ENCODE peak calls at places on chromosomes 6 and 20, in five cellular contexts. O is dorsolateral prefrontal cortex; N is CD8-positive, alpha-beta T cell; L is heart right ventricle; W is CD4-positive, CD25-positive, alpha-beta regulatory T cell. K is an unnamed sample. For H3K27me3, the result is how much of the 10 kb centered on the place peaks cover.

GRCh38 chr6:148064406-148065134 is 278.1 kb upstream of the SASH1 start:
- DNase-seq in L (no peak), O (no peak), N (no peak), W (no peak), K (peak)

GRCh38 chr6:96939019-96939805 is 14.7 kb downstream of the KLHL32 start:
- DNase-seq in N (no peak), W (no peak), O (no peak), L (no peak), K (peak)

GRCh38 chr20:23117738-23118137 is 31.6 kb upstream of the CD93 start:
- DNase-seq in O (no peak), L (no peak), W (no peak), N (no peak), K (no peak)

GRCh38 chr6:36985963-36986703 is at the start of gene MTCH1:
- DNase-seq in W (peak), N (peak), L (peak), O (peak), K (peak)

GRCh38 chr6:6525948-6526347 is 62.6 kb upstream of the LY86 start:
- DNase-seq in O (no peak), W (no peak), L (no peak), N (no peak), K (no peak)

GRCh38 chr6:122033564-122034181 is 365.8 kb upstream of the HSF2 start:
- DNase-seq in O (no peak), W (no peak), N (no peak), L (no peak), K (peak)

GRCh38 chr6:149318581-149319286 is 1.2 kb downstream of the TAB2 start:
- DNase-seq in L (no peak), W (peak), N (peak), O (no peak), K (peak)

GRCh38 chr6:24922174-24922573 is 13.6 kb downstream of the RIPOR2 start:
- DNase-seq in W (no peak), L (no peak), O (no peak), N (no peak), K (no peak)

GRCh38 chr20:10864076-10864672 is 190.4 kb upstream of the JAG1 start:
- DNase-seq in N (no peak), L (peak), W (no peak), O (no peak), K (peak)

GRCh38 chr20:59192533-59192896 is 28.9 kb downstream of the ZNF831 start:
- DNase-seq in N (no peak), O (no peak), L (no peak), W (no peak), K (no peak)

GRCh38 chr6:128482642-128483041 is 37.8 kb downstream of the PTPRK start:
- DNase-seq in N (no peak), W (no peak), O (no peak), L (no peak), K (no peak)

GRCh38 chr6:4776493-4776966 is 326 bp downstream of the CDYL start:
- DNase-seq in L (peak), N (peak), O (no peak), W (no peak), K (peak)

GRCh38 chr20:37081717-37082289 is 14.0 kb downstream of the RBL1 start:
- DNase-seq in N (peak), O (no peak), L (no peak), W (peak), K (peak)

GRCh38 chr20:20412750-20413149 is 44.8 kb downstream of the INSM1 start:
- DNase-seq in N (no peak), L (no peak), O (no peak), W (no peak), K (no peak)

GRCh38 chr6:111482959-111483735 is at the start of gene REV3L:
- DNase-seq in N (peak), O (peak), L (peak), W (peak), K (peak)

GRCh38 chr6:56435754-56436153 is 188.4 kb upstream of the COL21A1 start:
- DNase-seq in N (no peak), O (no peak), W (no peak), L (no peak), K (no peak)

GRCh38 chr6:74735304-74735703 is 470.5 kb downstream of the COL12A1 start:
- DNase-seq in N (no peak), O (no peak), W (no peak), L (no peak), K (peak)

GRCh38 chr6:35489995-35490791 is 6.7 kb downstream of the TEAD3 start:
- DNase-seq in W (no peak), L (peak), N (no peak), O (no peak), K (peak)

GRCh38 chr6:101146389-101146788 is 247.1 kb upstream of the GRIK2 start:
- DNase-seq in W (no peak), L (no peak), N (no peak), O (no peak), K (peak)

GRCh38 chr6:134099770-134100169 is 47.3 kb upstream of the SLC2A12 start:
- DNase-seq in W (no peak), O (no peak), N (no peak), L (no peak), K (no peak)

GRCh38 chr6:109875973-109876372 is 102.1 kb upstream of the GPR6 start:
- DNase-seq in L (no peak), W (no peak), N (no peak), O (no peak), K (no peak)

GRCh38 chr20:22563062-22563965 is 21.1 kb downstream of the FOXA2 start:
- DNase-seq in N (no peak), W (no peak), O (no peak), L (no peak), K (no peak)

DNA sequence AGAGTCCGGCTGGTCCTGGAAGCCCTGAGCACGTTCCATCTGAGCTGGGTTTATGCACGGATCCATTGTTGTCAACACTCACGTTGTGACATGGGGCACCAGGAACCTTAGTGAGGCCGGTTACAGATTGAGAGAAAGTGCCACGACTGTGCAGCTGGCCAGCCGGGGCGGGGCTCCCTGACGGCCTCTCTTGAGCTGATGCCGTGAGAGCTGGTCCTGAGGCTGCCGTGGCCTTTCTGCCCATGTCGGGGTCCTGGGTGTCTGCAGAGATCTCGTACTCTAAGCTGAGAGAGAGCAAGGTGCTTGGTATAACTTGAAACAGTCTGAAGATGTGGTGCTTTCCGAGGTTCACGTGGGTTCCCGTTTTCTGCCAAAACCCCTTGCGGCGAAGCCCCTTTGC is 10.0 kb downstream of the CDH4 start:
- DNase-seq in W (no peak), O (no peak), N (no peak), L (no peak), K (no peak)
- H3K27me3 ChIP-seq in W (under half), O (under half), N (under half), L (half or more), K (under half)

DNA sequence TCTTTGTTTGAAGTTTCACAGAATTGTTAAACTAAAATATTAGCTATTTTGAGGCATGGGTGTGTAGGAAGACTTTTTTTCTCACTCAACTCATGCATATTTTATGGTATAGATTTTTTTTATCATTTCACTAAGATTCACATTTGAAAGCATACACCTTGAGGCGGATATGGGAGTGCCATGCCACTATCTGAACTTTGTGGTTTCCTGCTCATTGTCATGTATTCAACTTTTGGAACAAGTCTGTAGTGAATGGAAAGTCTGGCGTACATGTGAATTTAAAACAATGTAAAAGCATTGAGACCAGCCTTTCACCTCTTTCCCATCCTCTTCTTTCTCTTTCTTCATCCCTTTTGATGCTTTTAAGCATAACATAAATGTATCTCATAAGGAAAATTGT is 147.9 kb downstream of the TPBG start:
- DNase-seq in N (no peak), W (no peak), O (no peak), L (no peak), K (no peak)
- H3K27ac ChIP-seq in N (no peak), W (no peak), O (no peak), L (no peak), K (no peak)

GRCh38 chr20:43231829-43232228 is 42.1 kb upstream of the PTPRT start:
- DNase-seq in O (no peak), W (no peak), L (no peak), N (no peak), K (no peak)

GRCh38 chr20:43229696-43230095 is 40.0 kb upstream of the PTPRT start:
- DNase-seq in W (no peak), O (no peak), N (no peak), L (no peak), K (no peak)
- H3K27me3 ChIP-seq in W (under half), O (under half), N (under half), L (under half), K (under half)

GRCh38 chr6:139433647-139434419 is 59.4 kb upstream of the CITED2 start:
- DNase-seq in N (no peak), W (no peak), L (no peak), O (no peak), K (no peak)

GRCh38 chr6:139438775-139439174 is 64.3 kb upstream of the CITED2 start:
- DNase-seq in W (no peak), L (no peak), O (no peak), N (no peak), K (no peak)

GRCh38 chr6:139439278-139439813 is 64.9 kb upstream of the CITED2 start:
- DNase-seq in N (no peak), W (no peak), L (no peak), O (no peak), K (no peak)

GRCh38 chr6:139431602-139431956 is 57.1 kb upstream of the CITED2 start:
- DNase-seq in W (no peak), L (no peak), N (no peak), O (no peak), K (no peak)

GRCh38 chr6:139436521-139437348 is 62.3 kb upstream of the CITED2 start:
- DNase-seq in N (no peak), W (no peak), O (no peak), L (no peak), K (peak)
- H3K27ac ChIP-seq in N (no peak), W (no peak), O (no peak), L (no peak), K (no peak)

DNA sequence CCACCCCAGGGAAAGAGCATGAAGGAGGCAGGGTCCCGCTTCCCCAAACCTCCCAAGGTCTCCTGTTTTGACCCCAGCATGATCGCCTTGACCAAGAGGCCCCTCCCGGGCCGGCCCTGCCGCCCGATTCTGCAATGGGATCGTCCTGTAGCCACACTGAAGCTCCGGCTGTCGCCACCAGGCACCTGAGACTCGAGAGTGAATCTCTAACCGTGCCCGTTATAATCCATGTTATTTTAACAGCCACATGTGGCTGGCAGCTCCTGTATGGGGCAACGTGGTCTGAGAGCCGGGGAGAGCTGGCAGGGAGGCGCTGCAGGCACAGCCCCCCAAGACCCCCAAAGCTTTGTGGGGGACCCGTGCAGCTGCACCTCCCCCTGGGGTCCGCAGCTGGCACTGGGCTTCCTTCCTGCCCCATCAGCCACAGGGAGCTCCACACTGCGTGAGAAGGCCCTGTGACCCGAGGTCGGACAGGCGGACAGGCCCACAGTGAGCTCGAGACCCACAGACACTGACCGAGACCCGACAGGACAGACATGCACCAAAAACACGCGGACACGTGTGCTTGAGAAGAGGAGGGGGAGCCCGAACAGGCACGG is 51.3 kb downstream of the KCNQ2 start:
- DNase-seq in W (no peak), N (no peak), O (no peak), L (no peak), K (no peak)
- H3K27me3 ChIP-seq in W (under half), N (under half), O (under half), L (half or more), K (under half)

K was measured in cardiac muscle cell.